ENCODE peak calls at places on chromosomes 1 and 21, in four cellular contexts. One of them, this sample, is unnamed.

GRCh38 chr1:47738560-47739182 is 258.5 kb downstream of the TRABD2B start:
- DNase-seq in K562: peak
- DNase-seq in GM12878: no peak
- DNase-seq in HCT116: no peak
- DNase-seq in this sample: no peak

GRCh38 chr1:59401581-59401980 is 104.7 kb downstream of the FGGY start:
- DNase-seq in K562: no peak
- DNase-seq in GM12878: no peak
- DNase-seq in HCT116: no peak
- DNase-seq in this sample: no peak

GRCh38 chr1:213724640-213725536 is 262.9 kb upstream of the PROX1 start:
- DNase-seq in K562: no peak
- DNase-seq in GM12878: no peak
- DNase-seq in HCT116: no peak
- DNase-seq in this sample: no peak

GRCh38 chr1:163162281-163162937 is 40.3 kb downstream of the RGS5 start:
- DNase-seq in K562: no peak
- DNase-seq in GM12878: no peak
- DNase-seq in HCT116: no peak
- DNase-seq in this sample: no peak

GRCh38 chr1:235272851-235273250 is 55.1 kb downstream of the ARID4B start:
- DNase-seq in K562: no peak
- DNase-seq in GM12878: no peak
- DNase-seq in HCT116: no peak
- DNase-seq in this sample: no peak

GRCh38 chr21:37531402-37532042 is 164.9 kb downstream of the DYRK1A start:
- DNase-seq in K562: no peak
- DNase-seq in GM12878: no peak
- DNase-seq in HCT116: no peak
- DNase-seq in this sample: no peak

GRCh38 chr1:89822109-89822962 is 1.5 kb downstream of the LRRC8D start:
- DNase-seq in K562: peak
- DNase-seq in GM12878: no peak
- DNase-seq in HCT116: no peak
- DNase-seq in this sample: no peak

GRCh38 chr1:166300767-166301166 is 134.0 kb upstream of the FAM78B start:
- DNase-seq in K562: no peak
- DNase-seq in GM12878: no peak
- DNase-seq in HCT116: no peak
- DNase-seq in this sample: no peak

GRCh38 chr1:239179001-239179400 is 207.4 kb upstream of the CHRM3 start:
- DNase-seq in K562: no peak
- DNase-seq in GM12878: no peak
- DNase-seq in HCT116: no peak
- DNase-seq in this sample: no peak

GRCh38 chr1:36257375-36257767 is 33.1 kb downstream of the THRAP3 start:
- DNase-seq in K562: peak
- DNase-seq in GM12878: no peak
- DNase-seq in HCT116: no peak
- DNase-seq in this sample: no peak

GRCh38 chr1:67647036-67647798 is 37.8 kb upstream of the GADD45A start:
- DNase-seq in K562: no peak
- DNase-seq in GM12878: no peak
- DNase-seq in HCT116: no peak
- DNase-seq in this sample: no peak

GRCh38 chr21:29187939-29188338 is 57.5 kb downstream of the MAP3K7CL start:
- DNase-seq in K562: no peak
- DNase-seq in GM12878: no peak
- DNase-seq in HCT116: peak
- DNase-seq in this sample: no peak

GRCh38 chr1:60622486-60622885 is 459.9 kb upstream of the NFIA start:
- DNase-seq in K562: no peak
- DNase-seq in GM12878: no peak
- DNase-seq in HCT116: no peak
- DNase-seq in this sample: no peak

GRCh38 chr1:103177146-103177850 is 69.0 kb upstream of the COL11A1 start:
- DNase-seq in K562: no peak
- DNase-seq in GM12878: no peak
- DNase-seq in HCT116: no peak
- DNase-seq in this sample: no peak

GRCh38 chr1:106290805-106291537 is 765.5 kb upstream of the PRMT6 start:
- DNase-seq in K562: no peak
- DNase-seq in GM12878: no peak
- DNase-seq in HCT116: no peak
- DNase-seq in this sample: no peak
- TF ChIP-seq EGR1 in K562: no peak
- TF ChIP-seq EGR1 in GM12878: no peak
- TF ChIP-seq EGR1 in HCT116: no peak
- TF ChIP-seq EGR1 in this sample: no peak

GRCh38 chr1:22611530-22611947 is 24.9 kb upstream of the C1QA start:
- DNase-seq in K562: peak
- DNase-seq in GM12878: no peak
- DNase-seq in HCT116: no peak
- DNase-seq in this sample: peak
- TF ChIP-seq SP1 in K562: no peak
- TF ChIP-seq SP1 in GM12878: no peak
- TF ChIP-seq SP1 in HCT116: no peak
- TF ChIP-seq SP1 in this sample: no peak

GRCh38 chr1:41341756-41342562 is 19.3 kb upstream of the FOXO6 start:
- DNase-seq in K562: no peak
- DNase-seq in GM12878: no peak
- DNase-seq in HCT116: no peak
- DNase-seq in this sample: no peak
- TF ChIP-seq EGR1 in K562: no peak
- TF ChIP-seq EGR1 in GM12878: no peak
- TF ChIP-seq EGR1 in HCT116: peak
- TF ChIP-seq EGR1 in this sample: peak

GRCh38 chr1:2493691-2494322 is 17.7 kb downstream of the PLCH2 start:
- DNase-seq in K562: no peak
- DNase-seq in GM12878: no peak
- DNase-seq in HCT116: no peak
- DNase-seq in this sample: no peak
- TF ChIP-seq SP1 in K562: no peak
- TF ChIP-seq SP1 in GM12878: no peak
- TF ChIP-seq SP1 in HCT116: no peak
- TF ChIP-seq SP1 in this sample: no peak